ENCODE peak calls at places on chromosome 22, in five cellular contexts. H is neural crest cell, G is left ventricle myocardium inferior, E is amygdala, U is cardiac muscle cell. Q is an unnamed sample.

GRCh38 chr22:37314315-37315046 is 32.2 kb downstream of the CYTH4 start:
- DNase-seq in H (no peak), E (no peak), U (peak; percentile 44), G (no peak), Q (no peak)

GRCh38 chr22:46546466-46547178 is 9.2 kb upstream of the CELSR1 start:
- DNase-seq in E (no peak), G (peak; percentile 88), H (no peak), U (peak; percentile 86), Q (no peak)

GRCh38 chr22:50276143-50276542 is 6.0 kb upstream of the MAPK11 start:
- DNase-seq in G (peak; percentile 68), E (peak; percentile 47), U (peak; percentile 72), H (no peak), Q (peak; percentile 67)

GRCh38 chr22:38570841-38571364 is 920 bp upstream of the DMC1 start:
- DNase-seq in U (no peak), E (no peak), H (peak; percentile 22), G (peak; percentile 26), Q (peak; percentile 60)

GRCh38 chr22:30253205-30253852 is 6.8 kb upstream of the LIF start:
- DNase-seq in E (no peak), H (peak; percentile 53), U (peak; percentile 60), G (peak; percentile 78), Q (no peak)

GRCh38 chr22:36211237-36211881 is 9.8 kb upstream of the APOL4 start:
- DNase-seq in G (no peak), H (no peak), U (peak; percentile 75), E (no peak), Q (no peak)

GRCh38 chr22:27456696-27457503 is 344.7 kb downstream of the MN1 start:
- DNase-seq in H (no peak), E (no peak), G (no peak), U (peak; percentile 83), Q (no peak)

GRCh38 chr22:37324340-37325023 is 42.2 kb downstream of the CYTH4 start:
- DNase-seq in E (no peak), G (no peak), H (no peak), U (no peak), Q (no peak)

GRCh38 chr22:37817705-37818311 is 5.4 kb upstream of the GALR3 start:
- DNase-seq in E (no peak), H (peak; percentile 96), G (peak; percentile 82), U (peak; percentile 88), Q (peak; percentile 66)